ENCODE peak calls at places on chromosomes 4 and X, in ten cellular contexts. One of them, this sample, is unnamed.

GRCh38 chrX:80432441-80432840 is 12.2 kb downstream of the TENT5D start:
- DNase-seq in bronchial epithelial cell: no peak
- DNase-seq in OCI-LY7: no peak
- DNase-seq in body of pancreas: no peak
- DNase-seq in AG10803: no peak
- DNase-seq in neural progenitor cell: no peak
- DNase-seq in tibial artery: no peak
- DNase-seq in AG04450: no peak
- DNase-seq in CD8-positive, alpha-beta T cell: no peak
- DNase-seq in lung: no peak
- DNase-seq in this sample: no peak

GRCh38 chr4:5821665-5822358 is 71.1 kb downstream of the CRMP1 start:
- DNase-seq in lung: no peak
- DNase-seq in OCI-LY7: no peak
- DNase-seq in tibial artery: no peak
- DNase-seq in CD8-positive, alpha-beta T cell: no peak
- DNase-seq in AG04450: no peak
- DNase-seq in bronchial epithelial cell: no peak
- DNase-seq in body of pancreas: no peak
- DNase-seq in neural progenitor cell: peak
- DNase-seq in AG10803: no peak
- DNase-seq in this sample: no peak

GRCh38 chr4:80006935-80007744 is 65.9 kb downstream of the ANTXR2 start:
- DNase-seq in AG04450: peak
- DNase-seq in body of pancreas: no peak
- DNase-seq in lung: no peak
- DNase-seq in AG10803: peak
- DNase-seq in tibial artery: no peak
- DNase-seq in bronchial epithelial cell: peak
- DNase-seq in OCI-LY7: no peak
- DNase-seq in neural progenitor cell: no peak
- DNase-seq in CD8-positive, alpha-beta T cell: no peak
- DNase-seq in this sample: no peak

GRCh38 chr4:26780524-26780923 is 80.1 kb upstream of the STIM2 start:
- DNase-seq in bronchial epithelial cell: peak
- DNase-seq in tibial artery: no peak
- DNase-seq in neural progenitor cell: no peak
- DNase-seq in OCI-LY7: peak
- DNase-seq in lung: no peak
- DNase-seq in body of pancreas: no peak
- DNase-seq in AG04450: no peak
- DNase-seq in AG10803: peak
- DNase-seq in CD8-positive, alpha-beta T cell: no peak
- DNase-seq in this sample: no peak

GRCh38 chr4:146342600-146343192 is 128.4 kb downstream of the REELD1 start:
- DNase-seq in AG04450: no peak
- DNase-seq in AG10803: peak
- DNase-seq in CD8-positive, alpha-beta T cell: no peak
- DNase-seq in bronchial epithelial cell: peak
- DNase-seq in neural progenitor cell: peak
- DNase-seq in tibial artery: no peak
- DNase-seq in body of pancreas: peak
- DNase-seq in lung: no peak
- DNase-seq in OCI-LY7: peak
- DNase-seq in this sample: peak

GRCh38 chr4:10006604-10007435 is 14.5 kb downstream of the SLC2A9 start:
- DNase-seq in bronchial epithelial cell: peak
- DNase-seq in lung: peak
- DNase-seq in CD8-positive, alpha-beta T cell: no peak
- DNase-seq in tibial artery: no peak
- DNase-seq in OCI-LY7: no peak
- DNase-seq in body of pancreas: peak
- DNase-seq in AG10803: peak
- DNase-seq in neural progenitor cell: no peak
- DNase-seq in AG04450: no peak
- DNase-seq in this sample: peak

GRCh38 chr4:52947691-52948397 is 85.7 kb downstream of the RASL11B start:
- DNase-seq in OCI-LY7: no peak
- DNase-seq in CD8-positive, alpha-beta T cell: no peak
- DNase-seq in neural progenitor cell: peak
- DNase-seq in bronchial epithelial cell: no peak
- DNase-seq in AG10803: no peak
- DNase-seq in tibial artery: no peak
- DNase-seq in body of pancreas: no peak
- DNase-seq in AG04450: no peak
- DNase-seq in lung: no peak
- DNase-seq in this sample: no peak

GRCh38 chrX:143500751-143501150 is 16.5 kb downstream of the SPANXN3 start:
- DNase-seq in AG04450: no peak
- DNase-seq in AG10803: no peak
- DNase-seq in neural progenitor cell: no peak
- DNase-seq in bronchial epithelial cell: peak
- DNase-seq in tibial artery: no peak
- DNase-seq in body of pancreas: no peak
- DNase-seq in lung: no peak
- DNase-seq in OCI-LY7: no peak
- DNase-seq in CD8-positive, alpha-beta T cell: no peak
- DNase-seq in this sample: no peak

GRCh38 chrX:91434351-91435168 is at the start of gene PABPC5:
- DNase-seq in tibial artery: peak
- DNase-seq in AG04450: peak
- DNase-seq in body of pancreas: peak
- DNase-seq in bronchial epithelial cell: peak
- DNase-seq in neural progenitor cell: peak
- DNase-seq in OCI-LY7: no peak
- DNase-seq in AG10803: peak
- DNase-seq in CD8-positive, alpha-beta T cell: no peak
- DNase-seq in lung: peak
- DNase-seq in this sample: peak

GRCh38 chr4:156999175-156999517 is 27.5 kb upstream of the PDGFC start:
- DNase-seq in AG10803: peak
- DNase-seq in CD8-positive, alpha-beta T cell: no peak
- DNase-seq in OCI-LY7: no peak
- DNase-seq in tibial artery: no peak
- DNase-seq in bronchial epithelial cell: peak
- DNase-seq in AG04450: peak
- DNase-seq in body of pancreas: peak
- DNase-seq in lung: peak
- DNase-seq in neural progenitor cell: no peak
- DNase-seq in this sample: no peak

GRCh38 chr4:70838972-70839536 is 636 bp downstream of the GRSF1 start:
- DNase-seq in AG10803: peak
- DNase-seq in body of pancreas: peak
- DNase-seq in lung: peak
- DNase-seq in AG04450: peak
- DNase-seq in neural progenitor cell: peak
- DNase-seq in OCI-LY7: peak
- DNase-seq in CD8-positive, alpha-beta T cell: peak
- DNase-seq in bronchial epithelial cell: peak
- DNase-seq in tibial artery: peak
- DNase-seq in this sample: no peak

GRCh38 chrX:55815546-55815945 is 98.0 kb downstream of the RRAGB start:
- DNase-seq in AG10803: no peak
- DNase-seq in CD8-positive, alpha-beta T cell: no peak
- DNase-seq in body of pancreas: no peak
- DNase-seq in neural progenitor cell: no peak
- DNase-seq in AG04450: no peak
- DNase-seq in bronchial epithelial cell: no peak
- DNase-seq in OCI-LY7: no peak
- DNase-seq in tibial artery: no peak
- DNase-seq in lung: no peak
- DNase-seq in this sample: no peak

GRCh38 chrX:100864967-100865366 is 9.2 kb downstream of the NOX1 start:
- DNase-seq in tibial artery: no peak
- DNase-seq in AG10803: peak
- DNase-seq in lung: no peak
- DNase-seq in AG04450: no peak
- DNase-seq in body of pancreas: no peak
- DNase-seq in CD8-positive, alpha-beta T cell: no peak
- DNase-seq in OCI-LY7: no peak
- DNase-seq in neural progenitor cell: no peak
- DNase-seq in bronchial epithelial cell: peak
- DNase-seq in this sample: no peak

GRCh38 chrX:150219374-150220185 is 143.5 kb upstream of the MAMLD1 start:
- DNase-seq in CD8-positive, alpha-beta T cell: no peak
- DNase-seq in bronchial epithelial cell: peak
- DNase-seq in tibial artery: no peak
- DNase-seq in AG04450: no peak
- DNase-seq in neural progenitor cell: peak
- DNase-seq in AG10803: peak
- DNase-seq in lung: no peak
- DNase-seq in body of pancreas: no peak
- DNase-seq in OCI-LY7: no peak
- DNase-seq in this sample: no peak

GRCh38 chrX:107971636-107972035 is 10.5 kb downstream of the TEX13B start:
- DNase-seq in lung: no peak
- DNase-seq in tibial artery: no peak
- DNase-seq in AG04450: no peak
- DNase-seq in OCI-LY7: no peak
- DNase-seq in bronchial epithelial cell: no peak
- DNase-seq in AG10803: no peak
- DNase-seq in body of pancreas: no peak
- DNase-seq in CD8-positive, alpha-beta T cell: no peak
- DNase-seq in neural progenitor cell: no peak
- DNase-seq in this sample: no peak

GRCh38 chrX:141467442-141467841 is 117.1 kb downstream of the SPANXA1 start:
- DNase-seq in OCI-LY7: no peak
- DNase-seq in bronchial epithelial cell: peak
- DNase-seq in CD8-positive, alpha-beta T cell: no peak
- DNase-seq in body of pancreas: no peak
- DNase-seq in AG10803: no peak
- DNase-seq in lung: no peak
- DNase-seq in neural progenitor cell: peak
- DNase-seq in AG04450: no peak
- DNase-seq in tibial artery: no peak
- DNase-seq in this sample: no peak

GRCh38 chr4:146916479-146917076 is 29.1 kb downstream of the TTC29 start:
- DNase-seq in AG04450: peak
- DNase-seq in CD8-positive, alpha-beta T cell: no peak
- DNase-seq in OCI-LY7: peak
- DNase-seq in body of pancreas: peak
- DNase-seq in neural progenitor cell: peak
- DNase-seq in AG10803: peak
- DNase-seq in lung: no peak
- DNase-seq in tibial artery: no peak
- DNase-seq in bronchial epithelial cell: peak
- DNase-seq in this sample: peak

DNA sequence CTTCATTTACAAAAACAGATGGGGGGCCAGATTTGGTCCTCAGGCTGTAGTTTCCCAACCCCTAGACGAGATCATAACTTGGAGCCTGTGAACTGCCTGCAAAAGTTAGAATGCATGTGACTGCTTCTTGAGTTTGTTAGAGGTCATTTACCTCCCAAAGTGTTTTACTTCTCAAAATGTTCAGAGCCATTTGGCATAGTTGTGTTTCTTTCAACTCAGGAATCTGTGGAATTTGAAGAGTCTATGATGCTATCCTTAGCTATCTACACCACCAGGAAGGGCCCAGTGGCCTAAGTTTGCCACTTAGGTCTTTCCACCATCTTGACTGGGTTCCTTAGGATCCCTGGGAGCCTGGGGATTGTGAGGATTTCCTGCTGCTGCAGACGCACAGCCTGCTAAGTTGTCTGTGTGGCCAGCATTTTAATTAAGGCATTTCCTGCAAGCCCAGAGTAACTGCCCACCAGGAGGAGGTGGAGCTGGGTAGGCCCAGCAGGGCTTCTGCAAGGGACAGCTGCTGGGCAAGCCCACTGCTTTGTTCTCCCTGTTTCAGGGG is 53.1 kb downstream of the CCNI start:
- DNase-seq in neural progenitor cell: peak
- DNase-seq in CD8-positive, alpha-beta T cell: no peak
- DNase-seq in AG10803: peak
- DNase-seq in lung: no peak
- DNase-seq in tibial artery: no peak
- DNase-seq in body of pancreas: no peak
- DNase-seq in bronchial epithelial cell: no peak
- DNase-seq in AG04450: no peak
- DNase-seq in OCI-LY7: no peak
- DNase-seq in this sample: no peak
- TF ChIP-seq CTCF in neural progenitor cell: peak
- TF ChIP-seq CTCF in CD8-positive, alpha-beta T cell: no peak
- TF ChIP-seq CTCF in AG10803: no peak
- TF ChIP-seq CTCF in lung: no peak
- TF ChIP-seq CTCF in tibial artery: no peak
- TF ChIP-seq CTCF in body of pancreas: no peak
- TF ChIP-seq CTCF in bronchial epithelial cell: no peak
- TF ChIP-seq CTCF in AG04450: no peak
- TF ChIP-seq CTCF in OCI-LY7: no peak
- TF ChIP-seq CTCF in this sample: no peak

GRCh38 chrX:140439455-140439854 is 65.4 kb downstream of the SOX3 start:
- DNase-seq in tibial artery: no peak
- DNase-seq in AG10803: no peak
- DNase-seq in neural progenitor cell: peak
- DNase-seq in body of pancreas: peak
- DNase-seq in lung: no peak
- DNase-seq in bronchial epithelial cell: no peak
- DNase-seq in OCI-LY7: no peak
- DNase-seq in AG04450: no peak
- DNase-seq in CD8-positive, alpha-beta T cell: no peak
- DNase-seq in this sample: no peak
- H3K4me3 ChIP-seq in tibial artery: no peak
- H3K4me3 ChIP-seq in AG10803: no peak
- H3K4me3 ChIP-seq in neural progenitor cell: peak
- H3K4me3 ChIP-seq in body of pancreas: no peak
- H3K4me3 ChIP-seq in lung: no peak
- H3K4me3 ChIP-seq in bronchial epithelial cell: no peak
- H3K4me3 ChIP-seq in OCI-LY7: no peak
- H3K4me3 ChIP-seq in AG04450: no peak
- H3K4me3 ChIP-seq in CD8-positive, alpha-beta T cell: no peak
- H3K4me3 ChIP-seq in this sample: no peak

GRCh38 chrX:155966876-155967275 is 30.6 kb upstream of the IL9R start:
- DNase-seq in neural progenitor cell: peak
- DNase-seq in lung: no peak
- DNase-seq in tibial artery: no peak
- DNase-seq in CD8-positive, alpha-beta T cell: no peak
- DNase-seq in OCI-LY7: peak
- DNase-seq in AG04450: no peak
- DNase-seq in AG10803: no peak
- DNase-seq in body of pancreas: no peak
- DNase-seq in bronchial epithelial cell: peak
- DNase-seq in this sample: no peak
- TF ChIP-seq CTCF in neural progenitor cell: peak
- TF ChIP-seq CTCF in lung: peak
- TF ChIP-seq CTCF in tibial artery: no peak
- TF ChIP-seq CTCF in CD8-positive, alpha-beta T cell: peak
- TF ChIP-seq CTCF in OCI-LY7: peak
- TF ChIP-seq CTCF in AG04450: peak
- TF ChIP-seq CTCF in AG10803: no peak
- TF ChIP-seq CTCF in body of pancreas: no peak
- TF ChIP-seq CTCF in bronchial epithelial cell: no peak
- TF ChIP-seq CTCF in this sample: peak

DNA sequence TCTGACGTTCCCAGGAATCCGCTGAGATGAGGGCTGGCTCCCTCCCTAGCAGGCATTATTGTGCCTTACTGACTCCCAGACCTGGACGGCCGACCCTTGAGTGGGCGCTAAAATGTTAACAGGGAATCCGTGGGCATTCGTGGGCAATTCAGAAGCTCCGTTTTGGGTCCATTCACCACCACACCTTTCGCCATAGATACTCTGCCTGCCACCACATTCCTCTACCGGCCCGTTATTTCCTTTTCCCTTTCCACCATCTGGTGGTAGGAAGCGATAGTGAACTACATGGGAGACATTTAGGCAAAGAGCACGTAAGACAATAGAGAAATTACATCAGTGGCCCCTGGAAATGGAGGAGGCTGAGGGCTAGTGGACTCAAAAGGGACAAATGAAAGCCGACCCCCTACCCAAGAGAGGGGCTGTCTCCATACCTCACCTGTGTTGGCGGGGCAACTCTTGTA is 1.0 kb upstream of the SH3KBP1 start:
- DNase-seq in CD8-positive, alpha-beta T cell: no peak
- DNase-seq in OCI-LY7: peak
- DNase-seq in AG10803: peak
- DNase-seq in AG04450: peak
- DNase-seq in bronchial epithelial cell: peak
- DNase-seq in tibial artery: no peak
- DNase-seq in lung: no peak
- DNase-seq in neural progenitor cell: peak
- DNase-seq in body of pancreas: no peak
- DNase-seq in this sample: peak
- H3K4me3 ChIP-seq in CD8-positive, alpha-beta T cell: peak
- H3K4me3 ChIP-seq in OCI-LY7: peak
- H3K4me3 ChIP-seq in AG10803: peak
- H3K4me3 ChIP-seq in AG04450: peak
- H3K4me3 ChIP-seq in bronchial epithelial cell: peak
- H3K4me3 ChIP-seq in tibial artery: peak
- H3K4me3 ChIP-seq in lung: peak
- H3K4me3 ChIP-seq in neural progenitor cell: peak
- H3K4me3 ChIP-seq in body of pancreas: peak
- H3K4me3 ChIP-seq in this sample: peak

This sample was measured in LNCaP clone FGC.